ENCODE peak calls at places on chromosomes 11 and 22, in six cellular contexts. V is mucosa of descending colon, F is heart left ventricle, G is HL-60, R is fibroblast of the aortic adventitia, O is cardiac muscle cell. E is an unnamed sample.

GRCh38 chr11:103210543-103210942 is 101.3 kb downstream of the DYNC2H1 start:
- DNase-seq in V (no peak), F (no peak), G (no peak), R (no peak), O (no peak), E (no peak)

GRCh38 chr11:92453055-92453454 is 228.4 kb downstream of the FAT3 start:
- DNase-seq in V (no peak), F (no peak), G (no peak), R (peak), O (peak), E (no peak)

GRCh38 chr11:134751825-134752224 is 339.8 kb upstream of the B3GAT1 start:
- DNase-seq in V (no peak), F (no peak), G (no peak), R (no peak), O (no peak), E (no peak)

GRCh38 chr11:123308077-123308476 is 113.0 kb upstream of the CLMP start:
- DNase-seq in V (no peak), F (peak), G (no peak), R (peak), O (peak), E (no peak)

GRCh38 chr11:17683378-17684161 is 35.8 kb upstream of the MYOD1 start:
- DNase-seq in V (no peak), F (no peak), G (no peak), R (peak), O (peak), E (no peak)

GRCh38 chr22:50089231-50090140 is at the start of gene MOV10L1:
- DNase-seq in V (no peak), F (no peak), G (no peak), R (no peak), O (peak), E (no peak)

GRCh38 chr11:106724293-106724892 is 293.9 kb downstream of the GUCY1A2 start:
- DNase-seq in V (no peak), F (no peak), G (no peak), R (peak), O (peak), E (no peak)

GRCh38 chr11:2090172-2091111 is 48.7 kb downstream of the IGF2 start:
- DNase-seq in V (no peak), F (no peak), G (no peak), R (no peak), O (no peak), E (no peak)

GRCh38 chr22:32826537-32826936 is 25.0 kb downstream of the TIMP3 start:
- DNase-seq in V (no peak), F (no peak), G (no peak), R (no peak), O (no peak), E (no peak)

GRCh38 chr11:61027141-61027840 is 55.8 kb downstream of the CD6 start:
- DNase-seq in V (no peak), F (no peak), G (no peak), R (no peak), O (no peak), E (no peak)

GRCh38 chr11:38498721-38499120 is 1900.7 kb upstream of the RAG2 start:
- DNase-seq in V (no peak), F (no peak), G (no peak), R (no peak), O (no peak), E (no peak)

GRCh38 chr22:43313497-43314474 is 29.4 kb downstream of the SCUBE1 start:
- DNase-seq in V (no peak), F (peak), G (no peak), R (peak), O (peak), E (no peak)

GRCh38 chr22:43185860-43186261 is 1.1 kb downstream of the TTLL12 start:
- DNase-seq in V (peak), F (peak), G (no peak), R (peak), O (peak), E (no peak)

GRCh38 chr11:70757241-70757640 is 358.9 kb downstream of the CTTN start:
- DNase-seq in V (no peak), F (no peak), G (no peak), R (no peak), O (no peak), E (no peak)

GRCh38 chr11:44627911-44628729 is 62.7 kb downstream of the CD82 start:
- DNase-seq in V (peak), F (peak), G (no peak), R (peak), O (peak), E (no peak)

GRCh38 chr22:44988671-44989070 is 21.1 kb downstream of the PHF21B start:
- DNase-seq in V (no peak), F (no peak), G (no peak), R (no peak), O (no peak), E (no peak)

GRCh38 chr11:47425611-47426010 is 628 bp downstream of the PSMC3 start:
- DNase-seq in V (no peak), F (peak), G (no peak), R (no peak), O (no peak), E (no peak)

GRCh38 chr11:9138612-9139579 is 47.5 kb upstream of the SCUBE2 start:
- DNase-seq in V (no peak), F (no peak), G (no peak), R (peak), O (peak), E (no peak)

GRCh38 chr22:41446057-41446501 is 522 bp downstream of the TOB2 start:
- DNase-seq in V (no peak), F (no peak), G (no peak), R (peak), O (no peak), E (no peak)

GRCh38 chr11:75078233-75078632 is 18.4 kb downstream of the OR2AT4 start:
- DNase-seq in V (no peak), F (no peak), G (no peak), R (no peak), O (no peak), E (no peak)

GRCh38 chr11:11430431-11430830 is 77.4 kb upstream of the CSNK2A3 start:
- DNase-seq in V (no peak), F (no peak), G (no peak), R (no peak), O (no peak), E (no peak)

GRCh38 chr22:29867260-29867659 is 15.7 kb upstream of the MTMR3 start:
- DNase-seq in V (no peak), F (no peak), G (no peak), R (no peak), O (no peak), E (no peak)

GRCh38 chr11:33005175-33005574 is 10.5 kb upstream of the DEPDC7 start:
- DNase-seq in V (no peak), F (no peak), G (no peak), R (no peak), O (no peak), E (no peak)

GRCh38 chr11:61309739-61310138 is 14.6 kb upstream of the VWCE start:
- DNase-seq in V (no peak), F (no peak), G (no peak), R (no peak), O (no peak), E (no peak)

GRCh38 chr11:116513894-116514293 is 258.9 kb downstream of the BUD13 start:
- DNase-seq in V (peak), F (no peak), G (no peak), R (peak), O (peak), E (no peak)

GRCh38 chr11:64248578-64248977 is 1.8 kb upstream of the PPP1R14B start:
- DNase-seq in V (peak), F (no peak), G (no peak), R (no peak), O (no peak), E (no peak)

GRCh38 chr11:64245401-64245796 is 1.3 kb downstream of the PPP1R14B start:
- DNase-seq in V (peak), F (no peak), G (no peak), R (no peak), O (no peak), E (no peak)

GRCh38 chr11:64247729-64248531 is 1.2 kb upstream of the PPP1R14B start:
- DNase-seq in V (no peak), F (no peak), G (no peak), R (no peak), O (no peak), E (no peak)

GRCh38 chr11:64245797-64246623 is 733 bp downstream of the PPP1R14B start:
- DNase-seq in V (peak), F (peak), G (no peak), R (peak), O (peak), E (no peak)

GRCh38 chr11:64246874-64247728 is at the start of gene PPP1R14B:
- DNase-seq in V (peak), F (peak), G (peak), R (peak), O (peak), E (peak)
- TF ChIP-seq CTCF in V (no peak), F (no peak), G (no peak), R (peak), O (no peak), E (no peak)

DNA sequence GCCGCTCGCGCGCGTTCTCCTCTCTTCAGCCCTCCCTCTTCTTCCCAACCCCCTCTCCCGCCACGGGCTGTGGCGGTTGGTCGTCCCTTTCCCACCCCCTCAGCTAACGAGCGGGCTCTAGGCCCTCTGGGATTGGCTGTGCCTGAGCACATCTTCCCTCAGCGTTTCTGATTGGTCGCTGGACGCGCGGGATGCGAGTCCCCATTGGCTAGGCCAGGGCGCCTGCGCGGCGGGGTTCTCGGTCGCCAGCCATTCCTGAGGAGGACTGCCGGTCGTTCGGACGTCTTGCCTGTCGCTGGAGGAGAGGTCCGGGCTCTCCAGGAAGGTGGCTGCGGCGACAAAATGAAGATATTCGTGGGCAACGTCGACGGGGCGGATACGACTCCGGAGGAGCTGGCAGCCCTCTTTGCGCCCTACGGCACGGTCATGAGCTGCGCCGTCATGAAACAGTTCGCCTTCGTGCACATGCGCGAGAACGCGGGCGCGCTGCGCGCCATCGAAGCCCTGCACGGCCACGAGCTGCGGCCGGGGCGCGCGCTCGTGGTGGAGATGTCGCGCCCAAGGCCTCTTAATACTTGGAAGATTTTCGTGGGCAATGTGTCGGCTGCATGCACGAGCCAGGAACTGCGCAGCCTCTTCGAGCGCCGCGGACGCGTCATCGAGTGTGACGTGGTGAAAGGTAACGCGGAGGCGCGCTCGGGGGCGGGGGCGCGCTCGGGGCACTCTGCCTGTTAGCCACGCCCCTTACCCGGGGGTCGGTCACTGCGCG is at the start of gene RBM14:
- DNase-seq in V (peak), F (peak), G (peak), R (peak), O (peak), E (peak)
- H3K4me3 ChIP-seq in V (peak), F (peak), G (peak), R (peak), O (peak), E (peak)

DNA sequence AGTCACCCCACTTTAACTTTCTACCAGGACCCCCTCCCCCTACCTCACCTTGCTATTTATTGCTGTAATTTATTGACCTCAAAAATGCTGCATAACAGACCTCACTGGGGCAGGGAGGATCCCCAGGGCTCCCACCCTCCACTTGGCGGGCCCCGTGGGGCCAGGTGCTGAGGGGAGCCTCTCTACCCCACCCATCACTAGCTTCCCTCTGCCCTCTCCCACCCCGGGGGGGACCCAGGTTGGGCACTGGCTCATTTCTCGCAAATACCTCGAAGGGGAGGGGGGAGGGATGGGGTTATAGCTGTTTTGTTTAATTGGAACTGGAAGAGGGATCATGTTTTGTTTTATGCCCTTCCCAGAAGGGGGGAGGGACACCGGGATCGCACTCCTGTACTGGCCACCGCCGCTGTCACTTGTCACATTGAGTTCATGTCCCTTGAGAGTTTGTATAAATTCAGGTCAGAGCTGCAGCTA is 16.3 kb upstream of the TMEM191C start:
- DNase-seq in V (no peak), F (peak), G (no peak), R (no peak), O (no peak), E (no peak)
- TF ChIP-seq CTCF in V (no peak), F (no peak), G (no peak), R (no peak), O (no peak), E (no peak)

GRCh38 chr22:36510966-36511881 is 4.4 kb upstream of the FOXRED2 start:
- DNase-seq in V (no peak), F (no peak), G (no peak), R (peak), O (peak), E (no peak)

GRCh38 chr22:36510384-36510783 is 3.5 kb upstream of the FOXRED2 start:
- DNase-seq in V (no peak), F (no peak), G (no peak), R (no peak), O (no peak), E (no peak)

GRCh38 chr22:36507518-36508010 is 724 bp upstream of the FOXRED2 start:
- DNase-seq in V (no peak), F (no peak), G (no peak), R (no peak), O (no peak), E (no peak)

GRCh38 chr22:36506637-36507517 is at the start of gene FOXRED2:
- DNase-seq in V (peak), F (peak), G (peak), R (peak), O (peak), E (peak)

GRCh38 chr22:36505998-36506635 is 723 bp downstream of the FOXRED2 start:
- DNase-seq in V (peak), F (no peak), G (no peak), R (no peak), O (no peak), E (no peak)
- H3K4me3 ChIP-seq in V (no peak), F (peak), G (peak), R (peak), O (peak), E (peak)

GRCh38 chr11:119694334-119694733 is 34.7 kb downstream of the NECTIN1 start:
- DNase-seq in V (peak), F (no peak), G (no peak), R (no peak), O (no peak), E (no peak)
- TF ChIP-seq CTCF in V (no peak), F (no peak), G (peak), R (no peak), O (no peak), E (no peak)

E was measured in esophagus squamous epithelium.